ENCODE peak calls at places on chromosomes 7 and 10, in ten cellular contexts. H is T-helper 1 cell; X is myocyte; I is Karpas-422; Y is naive B cell; L is SJSA1; K is foreskin fibroblast; P is stimulated activated naive CD8-positive, alpha-beta T cell treated with anti-CD3 and anti-CD28 coated beads, Interleukin-15, amount 100 ng/mL, for 72 hours; M is kidney tubule cell; O is KG1. T is an unnamed sample.

GRCh38 chr7:106180721-106181120 is 68.6 kb upstream of the SYPL1 start:
- DNase-seq in L (no peak), X (no peak), H (no peak), O (no peak), P (no peak), M (no peak), K (no peak), Y (no peak), I (no peak), T (no peak)

GRCh38 chr7:25359471-25360059 is 131.3 kb upstream of the NPVF start:
- DNase-seq in L (no peak), K (no peak), I (no peak), O (no peak), X (peak), M (peak), P (no peak), H (no peak), Y (no peak), T (no peak)

GRCh38 chr7:55048221-55048859 is 29.5 kb downstream of the EGFR start:
- DNase-seq in I (no peak), L (no peak), Y (no peak), X (peak), M (no peak), K (no peak), O (no peak), H (no peak), P (no peak), T (peak)

GRCh38 chr10:760622-761021 is 71.2 kb upstream of the DIP2C start:
- DNase-seq in P (no peak), O (no peak), H (no peak), X (no peak), L (no peak), Y (no peak), I (no peak), M (no peak), K (no peak), T (no peak)

GRCh38 chr10:1394155-1394912 is 338.1 kb downstream of the WDR37 start:
- DNase-seq in I (no peak), X (no peak), H (no peak), K (no peak), O (no peak), P (no peak), L (peak), M (no peak), Y (no peak), T (no peak)

GRCh38 chr10:50367732-50368131 is 116.4 kb upstream of the ASAH2 start:
- DNase-seq in L (no peak), M (peak), K (peak), X (peak), I (no peak), Y (no peak), H (no peak), O (no peak), P (no peak), T (peak)

GRCh38 chr10:89332092-89332633 is 4.4 kb downstream of the IFIT3 start:
- DNase-seq in P (peak), X (peak), M (peak), H (no peak), K (peak), I (peak), O (no peak), Y (peak), L (no peak), T (peak)

GRCh38 chr10:110304394-110304779 is 333 bp downstream of the SMNDC1 start:
- DNase-seq in P (no peak), X (no peak), I (peak), H (no peak), Y (no peak), K (peak), O (no peak), L (no peak), M (peak), T (no peak)

GRCh38 chr7:148664319-148664718 is 34.4 kb upstream of the CUL1 start:
- DNase-seq in H (no peak), M (no peak), O (no peak), L (no peak), I (no peak), P (no peak), Y (no peak), K (peak), X (peak), T (no peak)

GRCh38 chr10:17669185-17669872 is 25.4 kb downstream of the STAM start:
- DNase-seq in H (peak), K (peak), X (no peak), O (no peak), M (no peak), I (no peak), Y (peak), P (peak), L (no peak), T (no peak)

GRCh38 chr10:84493951-84494848 is 165.8 kb downstream of the CCSER2 start:
- DNase-seq in H (no peak), Y (no peak), L (peak), P (no peak), O (no peak), K (peak), X (peak), I (no peak), M (peak), T (peak)

GRCh38 chr10:104267721-104268690 is 978 bp upstream of the GSTO2 start:
- DNase-seq in I (no peak), H (no peak), P (peak), M (peak), L (no peak), K (peak), X (no peak), Y (no peak), O (no peak), T (peak)

GRCh38 chr7:2162959-2163358 is 69.8 kb downstream of the MAD1L1 start:
- DNase-seq in O (no peak), I (no peak), K (peak), M (no peak), X (peak), P (no peak), Y (no peak), L (peak), H (no peak), T (no peak)

GRCh38 chr10:95553674-95554073 is 7.5 kb downstream of the SORBS1 start:
- DNase-seq in L (no peak), P (no peak), I (no peak), O (no peak), Y (no peak), X (no peak), H (no peak), K (no peak), M (no peak), T (no peak)

GRCh38 chr7:16660702-16661464 is 14.9 kb downstream of the BZW2 start:
- DNase-seq in L (no peak), O (no peak), P (no peak), I (no peak), M (peak), K (peak), H (no peak), Y (no peak), X (peak), T (peak)

GRCh38 chr10:6171891-6172354 is 30.8 kb upstream of the PFKFB3 start:
- DNase-seq in M (no peak), P (peak), L (peak), X (peak), I (no peak), Y (no peak), H (no peak), K (peak), O (peak), T (no peak)

GRCh38 chr7:106371629-106372028 is 86.8 kb upstream of the NAMPT start:
- DNase-seq in K (no peak), M (no peak), O (no peak), P (no peak), X (peak), I (peak), L (no peak), Y (no peak), H (no peak), T (no peak)

GRCh38 chr7:17989546-17989945 is 38.1 kb downstream of the PRPS1L1 start:
- DNase-seq in Y (no peak), M (peak), O (no peak), X (peak), L (no peak), P (no peak), H (no peak), K (peak), I (no peak), T (peak)

GRCh38 chr10:90960355-90960814 is 39.5 kb upstream of the ANKRD1 start:
- DNase-seq in I (no peak), M (peak), L (peak), Y (no peak), K (peak), H (no peak), P (no peak), O (no peak), X (peak), T (peak)

GRCh38 chr10:47101196-47101595 is 190.0 kb downstream of the PTPN20 start:
- DNase-seq in X (no peak), Y (no peak), I (no peak), M (no peak), L (peak), H (no peak), P (no peak), K (no peak), O (no peak), T (no peak)

GRCh38 chr7:102991540-102992214 is 78.9 kb downstream of the LRRC17 start:
- DNase-seq in O (no peak), K (peak), I (no peak), L (peak), Y (no peak), X (peak), M (peak), P (no peak), H (no peak), T (peak)

GRCh38 chr10:119644215-119644826 is 6.9 kb upstream of the BAG3 start:
- DNase-seq in M (no peak), K (no peak), I (no peak), O (no peak), Y (no peak), L (no peak), H (no peak), P (no peak), X (no peak), T (no peak)

GRCh38 chr7:99791667-99792356 is 7.8 kb upstream of the CYP3A4 start:
- DNase-seq in M (peak), Y (no peak), K (no peak), O (no peak), L (no peak), X (no peak), P (no peak), H (no peak), I (no peak), T (peak)

GRCh38 chr10:13761490-13762091 is 174.8 kb downstream of the PRPF18 start:
- DNase-seq in L (no peak), Y (no peak), I (no peak), K (no peak), O (no peak), X (no peak), P (no peak), M (no peak), H (no peak), T (peak)

GRCh38 chr7:131250331-131250730 is 77.3 kb upstream of the MKLN1 start:
- DNase-seq in L (no peak), H (no peak), P (no peak), X (no peak), M (no peak), Y (no peak), O (no peak), K (no peak), I (no peak), T (no peak)

GRCh38 chr10:28685717-28686116 is 8.4 kb downstream of the BAMBI start:
- DNase-seq in I (no peak), H (no peak), P (no peak), X (no peak), L (no peak), Y (no peak), M (no peak), K (no peak), O (no peak), T (no peak)

GRCh38 chr7:154928136-154929005 is 74.6 kb downstream of the PAXIP1 start:
- DNase-seq in P (peak), X (peak), Y (peak), K (peak), H (peak), L (no peak), O (peak), M (peak), I (peak), T (peak)

GRCh38 chr7:29289156-29290021 is 94.8 kb downstream of the CHN2 start:
- DNase-seq in K (peak), L (no peak), M (peak), Y (no peak), H (no peak), P (no peak), O (no peak), X (peak), I (peak), T (no peak)

GRCh38 chr10:6022693-6023092 is 39.5 kb downstream of the IL2RA start:
- DNase-seq in Y (no peak), M (no peak), K (peak), X (no peak), H (no peak), O (no peak), I (no peak), L (peak), P (no peak), T (no peak)

GRCh38 chr7:108156897-108157605 is 26.9 kb upstream of the LAMB4 start:
- DNase-seq in H (no peak), P (no peak), O (no peak), M (no peak), Y (no peak), I (no peak), K (peak), L (no peak), X (no peak), T (peak)

GRCh38 chr10:5364916-5365434 is at the start of gene UCN3:
- DNase-seq in X (no peak), P (no peak), H (no peak), Y (no peak), K (no peak), I (no peak), L (no peak), M (no peak), O (no peak), T (no peak)

GRCh38 chr7:33905389-33906032 is at the start of gene BMPER:
- DNase-seq in H (no peak), X (peak), Y (no peak), O (no peak), L (peak), P (peak), K (peak), M (peak), I (no peak), T (peak)

GRCh38 chr7:101450064-101450463 is 87.4 kb downstream of the COL26A1 start:
- DNase-seq in O (no peak), K (no peak), L (no peak), M (no peak), H (no peak), P (no peak), X (no peak), Y (no peak), I (no peak), T (no peak)

T was measured in bronchial epithelial cell.